ENCODE peak calls at places on chromosomes 13 and 19, in nine cellular contexts. Y, F, U, E, V, M, N, Q and D are unnamed samples.
A peak's percentile ranks its signal among the peaks of the same experiment; 100 is the strongest.

GRCh38 chr13:111789420-111789819 is 277.5 kb upstream of the SOX1 start:
- DNase-seq in U (no peak), Q (no peak), Y (no peak), V (no peak), F (no peak), N (no peak), E (no peak), M (no peak), D (no peak)

GRCh38 chr19:29285187-29285687 is 72.3 kb upstream of the UQCRFS1 start:
- DNase-seq in M (no peak), F (no peak), V (no peak), Y (no peak), U (no peak), N (no peak), E (no peak), Q (no peak), D (no peak)

GRCh38 chr19:46719629-46720515 is 3.0 kb upstream of the PRKD2 start:
- DNase-seq in M (no peak), Q (no peak), U (no peak), V (no peak), E (no peak), F (no peak), N (no peak), Y (no peak), D (no peak)

GRCh38 chr13:78431328-78431727 is 172.0 kb downstream of the POU4F1 start:
- DNase-seq in U (no peak), V (no peak), N (no peak), Y (no peak), F (no peak), M (no peak), Q (no peak), E (no peak), D (no peak)

GRCh38 chr19:46919324-46919723 is 58.5 kb downstream of the ARHGAP35 start:
- DNase-seq in F (no peak), V (peak; percentile 27), Q (peak; percentile 39), U (peak; percentile 78), E (no peak), Y (no peak), M (peak; percentile 31), N (no peak), D (no peak)

GRCh38 chr13:111954681-111955411 is 112.1 kb upstream of the SOX1 start:
- DNase-seq in M (no peak), U (no peak), Y (no peak), V (no peak), N (no peak), Q (no peak), F (no peak), E (no peak), D (no peak)

GRCh38 chr13:51761638-51762350 is 42.2 kb downstream of the DHRS12 start:
- DNase-seq in E (no peak), M (no peak), V (no peak), N (no peak), Q (no peak), F (no peak), Y (no peak), U (no peak), D (no peak)

GRCh38 chr19:19342086-19343015 is 21.7 kb downstream of the MAU2 start:
- DNase-seq in N (peak; percentile 78), Q (peak; percentile 75), U (peak; percentile 54), Y (no peak), M (peak; percentile 57), V (peak; percentile 23), E (peak; percentile 92), F (no peak), D (peak; percentile 69)

GRCh38 chr13:74067818-74068217 is 66.4 kb downstream of the KLF12 start:
- DNase-seq in N (no peak), E (no peak), U (no peak), M (no peak), Q (peak; percentile 42), F (no peak), V (no peak), Y (no peak), D (no peak)

GRCh38 chr19:13241321-13242104 is 91.3 kb downstream of the IER2 start:
- DNase-seq in E (peak; percentile 52), M (no peak), V (peak; percentile 26), Q (no peak), F (no peak), U (no peak), Y (peak; percentile 45), N (no peak), D (no peak)

GRCh38 chr13:50244913-50245574 is 229.8 kb downstream of the KCNRG start:
- DNase-seq in E (no peak), N (no peak), V (peak; percentile 43), F (peak; percentile 12), U (peak; percentile 93), Y (peak; percentile 17), M (peak; percentile 94), Q (peak; percentile 88), D (peak; percentile 60)

GRCh38 chr19:38346837-38347236 is 11.2 kb downstream of the CATSPERG start:
- DNase-seq in N (no peak), V (no peak), Q (no peak), F (no peak), M (no peak), U (no peak), Y (no peak), E (no peak), D (no peak)

GRCh38 chr19:41957838-41958366 is 1.2 kb downstream of the RABAC1 start:
- DNase-seq in M (peak; percentile 78), Q (peak; percentile 90), N (peak; percentile 76), F (no peak), Y (peak; percentile 71), V (peak; percentile 47), E (peak; percentile 89), U (peak; percentile 89), D (peak; percentile 83)

GRCh38 chr13:38868870-38869269 is 121.8 kb downstream of the STOML3 start:
- DNase-seq in V (no peak), E (no peak), M (no peak), F (no peak), U (no peak), Q (no peak), Y (no peak), N (no peak), D (no peak)

GRCh38 chr13:111328803-111329410 is 8.5 kb downstream of the TEX29 start:
- DNase-seq in F (no peak), V (no peak), Q (no peak), Y (no peak), E (peak; percentile 21), M (no peak), N (no peak), U (no peak), D (no peak)

GRCh38 chr13:31920301-31920818 is 111.2 kb upstream of the FRY start:
- DNase-seq in Q (no peak), M (peak; percentile 28), N (no peak), F (no peak), V (no peak), E (no peak), U (no peak), Y (peak; percentile 23), D (peak; percentile 21)